ENCODE peak calls at places on chromosomes 1 and 21, in six cellular contexts. One of them, this sample, is unnamed.
A peak's percentile ranks its signal among the peaks of the same experiment; 100 is the strongest.

GRCh38 chr1:165290143-165290542 is 66.4 kb downstream of the LMX1A start:
- DNase-seq in GM23248: peak; percentile 33
- DNase-seq in lower lobe of right lung: no peak
- DNase-seq in endothelial cell of umbilical vein: no peak
- DNase-seq in heart right ventricle: no peak
- DNase-seq in dorsolateral prefrontal cortex: no peak
- DNase-seq in this sample: no peak

GRCh38 chr1:75521658-75522057 is 89.3 kb downstream of the SLC44A5 start:
- DNase-seq in GM23248: no peak
- DNase-seq in lower lobe of right lung: no peak
- DNase-seq in endothelial cell of umbilical vein: no peak
- DNase-seq in heart right ventricle: no peak
- DNase-seq in dorsolateral prefrontal cortex: no peak
- DNase-seq in this sample: no peak

GRCh38 chr21:45341779-45342178 is 54.1 kb upstream of the POFUT2 start:
- DNase-seq in GM23248: no peak
- DNase-seq in lower lobe of right lung: no peak
- DNase-seq in endothelial cell of umbilical vein: peak; percentile 36
- DNase-seq in heart right ventricle: no peak
- DNase-seq in dorsolateral prefrontal cortex: no peak
- DNase-seq in this sample: no peak

GRCh38 chr1:24878775-24879742 is 51.0 kb downstream of the RUNX3 start:
- DNase-seq in GM23248: peak; percentile 74
- DNase-seq in lower lobe of right lung: peak; percentile 10
- DNase-seq in endothelial cell of umbilical vein: no peak
- DNase-seq in heart right ventricle: no peak
- DNase-seq in dorsolateral prefrontal cortex: no peak
- DNase-seq in this sample: peak; percentile 11

GRCh38 chr1:34331527-34331926 is 154.8 kb downstream of the C1orf94 start:
- DNase-seq in GM23248: no peak
- DNase-seq in lower lobe of right lung: no peak
- DNase-seq in endothelial cell of umbilical vein: no peak
- DNase-seq in heart right ventricle: no peak
- DNase-seq in dorsolateral prefrontal cortex: no peak
- DNase-seq in this sample: no peak

GRCh38 chr1:110089561-110090275 is 19.2 kb upstream of the ALX3 start:
- DNase-seq in GM23248: no peak
- DNase-seq in lower lobe of right lung: no peak
- DNase-seq in endothelial cell of umbilical vein: no peak
- DNase-seq in heart right ventricle: no peak
- DNase-seq in dorsolateral prefrontal cortex: no peak
- DNase-seq in this sample: no peak

GRCh38 chr1:73980324-73981040 is 217.5 kb downstream of the LRRIQ3 start:
- DNase-seq in GM23248: no peak
- DNase-seq in lower lobe of right lung: no peak
- DNase-seq in endothelial cell of umbilical vein: no peak
- DNase-seq in heart right ventricle: no peak
- DNase-seq in dorsolateral prefrontal cortex: no peak
- DNase-seq in this sample: no peak

GRCh38 chr1:212980123-212980800 is 29.9 kb downstream of the VASH2 start:
- DNase-seq in GM23248: peak; percentile 48
- DNase-seq in lower lobe of right lung: no peak
- DNase-seq in endothelial cell of umbilical vein: no peak
- DNase-seq in heart right ventricle: peak; percentile 46
- DNase-seq in dorsolateral prefrontal cortex: no peak
- DNase-seq in this sample: no peak

GRCh38 chr1:145961425-145962156 is 2.8 kb downstream of the ANKRD34A start:
- DNase-seq in GM23248: peak; percentile 63
- DNase-seq in lower lobe of right lung: peak; percentile 71
- DNase-seq in endothelial cell of umbilical vein: no peak
- DNase-seq in heart right ventricle: peak; percentile 11
- DNase-seq in dorsolateral prefrontal cortex: peak; percentile 73
- DNase-seq in this sample: peak; percentile 64

GRCh38 chr1:29236993-29237905 is 927 bp downstream of the PTPRU start:
- DNase-seq in GM23248: peak; percentile 73
- DNase-seq in lower lobe of right lung: peak; percentile 74
- DNase-seq in endothelial cell of umbilical vein: peak; percentile 31
- DNase-seq in heart right ventricle: peak; percentile 21
- DNase-seq in dorsolateral prefrontal cortex: no peak
- DNase-seq in this sample: peak; percentile 35

GRCh38 chr1:37647281-37647680 is 12.6 kb upstream of the RSPO1 start:
- DNase-seq in GM23248: no peak
- DNase-seq in lower lobe of right lung: no peak
- DNase-seq in endothelial cell of umbilical vein: no peak
- DNase-seq in heart right ventricle: no peak
- DNase-seq in dorsolateral prefrontal cortex: no peak
- DNase-seq in this sample: no peak

GRCh38 chr1:41790351-41790750 is 128.4 kb downstream of the HIVEP3 start:
- DNase-seq in GM23248: no peak
- DNase-seq in lower lobe of right lung: no peak
- DNase-seq in endothelial cell of umbilical vein: no peak
- DNase-seq in heart right ventricle: no peak
- DNase-seq in dorsolateral prefrontal cortex: no peak
- DNase-seq in this sample: no peak

DNA sequence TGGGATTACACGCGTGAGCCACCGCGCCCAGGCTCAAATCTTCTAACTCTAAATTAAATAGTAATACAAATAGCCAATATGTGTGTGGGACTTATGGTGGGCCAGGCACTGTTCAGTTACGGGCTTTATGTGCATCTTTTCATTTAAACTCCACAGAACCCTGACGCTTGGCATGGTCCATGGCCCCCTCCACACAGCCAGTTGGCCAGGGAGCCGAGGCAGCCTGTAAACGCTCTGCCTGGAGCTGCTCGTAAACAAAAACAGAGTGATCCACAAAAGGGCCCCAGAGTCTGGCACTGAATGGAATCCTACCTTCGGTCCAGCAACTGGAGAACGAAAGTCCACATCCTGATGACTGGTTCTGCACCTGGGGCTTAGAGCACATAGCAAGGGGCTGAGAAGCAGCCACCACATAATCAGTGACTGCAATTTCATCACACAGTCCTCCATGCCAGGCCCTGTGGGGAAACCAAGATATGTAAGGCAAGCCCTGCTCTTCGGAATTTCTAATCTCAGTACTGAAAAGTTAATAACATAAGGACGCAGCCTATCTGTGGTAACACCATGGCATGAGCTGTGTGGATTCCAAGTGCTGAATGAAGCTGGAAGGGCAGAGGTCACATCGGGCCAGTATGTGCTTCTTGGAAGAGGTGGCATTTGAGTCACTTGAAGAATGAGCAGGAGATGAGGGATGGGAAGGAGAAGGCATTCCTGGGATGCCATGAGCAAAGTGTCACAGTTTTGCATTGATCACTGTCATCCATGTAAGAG is 13.5 kb upstream of the ADAMTSL4 start:
- DNase-seq in GM23248: peak; percentile 83
- DNase-seq in lower lobe of right lung: no peak
- DNase-seq in endothelial cell of umbilical vein: no peak
- DNase-seq in heart right ventricle: no peak
- DNase-seq in dorsolateral prefrontal cortex: no peak
- DNase-seq in this sample: no peak
- H3K27ac ChIP-seq in GM23248: peak overlapping the region; percentile 74
- H3K27ac ChIP-seq in lower lobe of right lung: no peak overlapping the region
- H3K27ac ChIP-seq in endothelial cell of umbilical vein: no peak overlapping the region
- H3K27ac ChIP-seq in heart right ventricle: peak overlapping the region; percentile 89
- H3K27ac ChIP-seq in dorsolateral prefrontal cortex: no peak overlapping the region
- H3K27ac ChIP-seq in this sample: no peak overlapping the region

DNA sequence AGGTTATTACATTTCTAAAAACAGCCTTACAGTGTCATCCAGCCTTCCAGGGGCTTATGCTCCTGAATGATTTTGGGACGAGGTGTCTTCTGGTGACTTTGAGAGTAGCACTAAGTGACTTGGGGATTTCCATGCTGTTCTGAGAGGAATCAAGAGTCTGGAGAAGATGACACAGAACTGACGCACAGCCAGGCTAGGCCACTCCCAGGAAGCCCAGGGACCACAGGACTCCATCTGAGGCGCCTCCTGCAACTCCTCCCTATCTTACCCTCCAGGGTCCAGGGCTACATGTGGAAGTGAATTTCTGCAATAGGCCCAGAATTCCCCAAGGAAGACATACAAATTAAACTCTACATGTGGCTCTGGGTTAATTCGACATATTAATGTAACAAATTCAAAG is 92.5 kb downstream of the SLC25A24 start:
- DNase-seq in GM23248: peak; percentile 88
- DNase-seq in lower lobe of right lung: no peak
- DNase-seq in endothelial cell of umbilical vein: no peak
- DNase-seq in heart right ventricle: no peak
- DNase-seq in dorsolateral prefrontal cortex: no peak
- DNase-seq in this sample: no peak
- H3K27ac ChIP-seq in GM23248: peak overlapping the region; percentile 17
- H3K27ac ChIP-seq in lower lobe of right lung: no peak overlapping the region
- H3K27ac ChIP-seq in endothelial cell of umbilical vein: no peak overlapping the region
- H3K27ac ChIP-seq in heart right ventricle: no peak overlapping the region
- H3K27ac ChIP-seq in dorsolateral prefrontal cortex: no peak overlapping the region
- H3K27ac ChIP-seq in this sample: no peak overlapping the region

GRCh38 chr1:47564570-47564969 is 126.7 kb downstream of the FOXD2 start:
- DNase-seq in GM23248: no peak
- DNase-seq in lower lobe of right lung: no peak
- DNase-seq in endothelial cell of umbilical vein: no peak
- DNase-seq in heart right ventricle: no peak
- DNase-seq in dorsolateral prefrontal cortex: no peak
- DNase-seq in this sample: no peak

GRCh38 chr1:47568763-47569162 is 130.9 kb downstream of the FOXD2 start:
- DNase-seq in GM23248: peak; percentile 7
- DNase-seq in lower lobe of right lung: no peak
- DNase-seq in endothelial cell of umbilical vein: peak; percentile 49
- DNase-seq in heart right ventricle: no peak
- DNase-seq in dorsolateral prefrontal cortex: peak; percentile 69
- DNase-seq in this sample: no peak

GRCh38 chr1:47563206-47563605 is 125.4 kb downstream of the FOXD2 start:
- DNase-seq in GM23248: no peak
- DNase-seq in lower lobe of right lung: no peak
- DNase-seq in endothelial cell of umbilical vein: no peak
- DNase-seq in heart right ventricle: no peak
- DNase-seq in dorsolateral prefrontal cortex: no peak
- DNase-seq in this sample: no peak

GRCh38 chr1:47562799-47563198 is 125.0 kb downstream of the FOXD2 start:
- DNase-seq in GM23248: no peak
- DNase-seq in lower lobe of right lung: no peak
- DNase-seq in endothelial cell of umbilical vein: no peak
- DNase-seq in heart right ventricle: no peak
- DNase-seq in dorsolateral prefrontal cortex: no peak
- DNase-seq in this sample: no peak

DNA sequence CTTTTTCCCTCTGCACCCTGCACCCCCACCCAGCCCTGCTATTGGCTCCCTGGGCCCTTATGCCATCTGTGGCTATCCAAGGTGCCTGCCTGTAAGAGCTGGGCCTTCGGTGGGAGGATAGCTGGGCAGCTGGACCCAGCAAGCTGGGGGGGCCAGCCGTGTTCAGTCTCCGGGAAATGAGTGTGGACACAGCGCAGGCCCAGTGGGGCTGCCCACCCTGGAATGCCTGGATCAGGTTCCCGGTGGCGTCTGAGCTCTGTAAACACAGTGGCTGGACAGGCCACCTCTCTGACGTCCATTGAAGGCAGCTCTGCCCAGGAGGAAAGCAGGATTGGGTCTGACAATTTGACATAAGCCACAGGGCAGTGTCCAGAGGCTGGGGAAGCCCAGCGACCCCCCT is 127.8 kb downstream of the FOXD2 start:
- DNase-seq in GM23248: no peak
- DNase-seq in lower lobe of right lung: no peak
- DNase-seq in endothelial cell of umbilical vein: no peak
- DNase-seq in heart right ventricle: no peak
- DNase-seq in dorsolateral prefrontal cortex: no peak
- DNase-seq in this sample: no peak
- H3K27ac ChIP-seq in GM23248: no peak overlapping the region
- H3K27ac ChIP-seq in lower lobe of right lung: no peak overlapping the region
- H3K27ac ChIP-seq in endothelial cell of umbilical vein: no peak overlapping the region
- H3K27ac ChIP-seq in heart right ventricle: no peak overlapping the region
- H3K27ac ChIP-seq in dorsolateral prefrontal cortex: no peak overlapping the region
- H3K27ac ChIP-seq in this sample: no peak overlapping the region

GRCh38 chr1:243850013-243850367 is at the start of gene AKT3:
- DNase-seq in GM23248: no peak
- DNase-seq in lower lobe of right lung: peak; percentile 78
- DNase-seq in endothelial cell of umbilical vein: no peak
- DNase-seq in heart right ventricle: no peak
- DNase-seq in dorsolateral prefrontal cortex: no peak
- DNase-seq in this sample: no peak

GRCh38 chr1:243846761-243847160 is 3.3 kb downstream of the AKT3 start:
- DNase-seq in GM23248: no peak
- DNase-seq in lower lobe of right lung: no peak
- DNase-seq in endothelial cell of umbilical vein: no peak
- DNase-seq in heart right ventricle: no peak
- DNase-seq in dorsolateral prefrontal cortex: no peak
- DNase-seq in this sample: no peak

GRCh38 chr1:243849089-243850012 is 692 bp downstream of the AKT3 start:
- DNase-seq in GM23248: peak; percentile 86
- DNase-seq in lower lobe of right lung: peak; percentile 56
- DNase-seq in endothelial cell of umbilical vein: peak; percentile 77
- DNase-seq in heart right ventricle: peak; percentile 61
- DNase-seq in dorsolateral prefrontal cortex: peak; percentile 70
- DNase-seq in this sample: peak; percentile 25

GRCh38 chr1:243850368-243851128 is 505 bp upstream of the AKT3 start:
- DNase-seq in GM23248: peak; percentile 94
- DNase-seq in lower lobe of right lung: peak; percentile 80
- DNase-seq in endothelial cell of umbilical vein: peak; percentile 80
- DNase-seq in heart right ventricle: peak; percentile 82
- DNase-seq in dorsolateral prefrontal cortex: peak; percentile 75
- DNase-seq in this sample: peak; percentile 69

DNA sequence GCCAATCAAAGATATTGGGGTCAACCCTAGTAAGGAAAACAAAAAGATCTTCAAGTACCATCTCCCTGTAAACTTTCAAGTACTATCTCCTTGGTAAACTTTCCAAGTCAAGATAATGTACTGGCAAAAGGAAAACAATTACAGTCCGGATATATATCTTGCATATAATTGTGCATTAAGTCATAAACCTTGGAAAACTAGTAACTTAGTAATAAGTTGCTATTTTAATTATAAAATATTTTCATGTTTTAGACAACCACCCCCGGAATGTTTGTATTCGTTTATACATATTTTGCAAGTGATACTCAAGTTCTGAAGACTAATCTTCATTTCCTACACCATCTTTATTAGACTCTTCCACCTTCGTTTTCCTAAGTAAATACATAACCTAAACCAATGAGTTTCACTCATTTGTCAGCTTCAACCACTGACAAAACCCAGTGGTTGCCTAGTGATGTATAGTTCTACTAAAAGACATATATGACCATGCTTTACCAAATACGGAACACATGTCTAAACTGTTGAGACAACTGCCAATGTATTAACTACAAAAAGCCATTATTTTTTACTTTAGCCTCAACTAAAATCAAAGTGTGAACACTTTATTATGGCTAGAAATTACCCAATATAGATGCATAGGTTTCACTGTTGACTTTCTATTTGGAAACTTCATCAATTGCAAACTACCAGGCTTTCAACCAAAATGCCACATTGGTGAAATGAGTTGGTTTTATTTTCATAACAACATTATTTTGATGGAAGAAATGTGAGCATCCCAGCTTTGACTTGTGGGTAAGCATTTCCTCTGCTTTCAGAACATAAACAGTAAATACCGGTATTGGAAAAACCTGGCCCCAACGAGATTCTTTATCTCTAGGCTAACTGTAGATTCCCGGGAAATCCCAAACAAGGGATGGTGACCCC is 1.6 kb downstream of the AKT3 start:
- DNase-seq in GM23248: peak; percentile 14
- DNase-seq in lower lobe of right lung: no peak
- DNase-seq in endothelial cell of umbilical vein: peak; percentile 13
- DNase-seq in heart right ventricle: no peak
- DNase-seq in dorsolateral prefrontal cortex: no peak
- DNase-seq in this sample: no peak
- H3K27ac ChIP-seq in GM23248: peak overlapping the region; percentile 84
- H3K27ac ChIP-seq in lower lobe of right lung: peak overlapping the region; percentile 89
- H3K27ac ChIP-seq in endothelial cell of umbilical vein: peak overlapping the region; percentile 66
- H3K27ac ChIP-seq in heart right ventricle: peak overlapping the region; percentile 97
- H3K27ac ChIP-seq in dorsolateral prefrontal cortex: peak overlapping the region; percentile 98
- H3K27ac ChIP-seq in this sample: peak overlapping the region; percentile 87

GRCh38 chr1:31310131-31310530 is 13.3 kb downstream of the ZCCHC17 start:
- DNase-seq in GM23248: peak; percentile 10
- DNase-seq in lower lobe of right lung: no peak
- DNase-seq in endothelial cell of umbilical vein: no peak
- DNase-seq in heart right ventricle: no peak
- DNase-seq in dorsolateral prefrontal cortex: no peak
- DNase-seq in this sample: no peak
- H3K27ac ChIP-seq in GM23248: no peak overlapping the region
- H3K27ac ChIP-seq in lower lobe of right lung: no peak overlapping the region
- H3K27ac ChIP-seq in endothelial cell of umbilical vein: no peak overlapping the region
- H3K27ac ChIP-seq in heart right ventricle: no peak overlapping the region
- H3K27ac ChIP-seq in dorsolateral prefrontal cortex: no peak overlapping the region
- H3K27ac ChIP-seq in this sample: no peak overlapping the region

This sample was measured in colonic mucosa.